ENCODE peak calls at places on chromosomes 4 and X, in eight cellular contexts. One of them, this sample, is unnamed.

GRCh38 chr4:10625130-10625529 is 59.4 kb downstream of the CLNK start:
- DNase-seq in neural crest cell: no peak
- DNase-seq in brain microvascular endothelial cell: no peak
- DNase-seq in OCI-LY7: no peak
- DNase-seq in tibial artery: no peak
- DNase-seq in fibroblast of lung: no peak
- DNase-seq in IMR-90: no peak
- DNase-seq in MCF 10A: no peak
- DNase-seq in this sample: no peak

GRCh38 chr4:168981460-168981859 is 28.6 kb downstream of the CBR4 start:
- DNase-seq in IMR-90: peak; percentile 60
- DNase-seq in brain microvascular endothelial cell: no peak
- DNase-seq in fibroblast of lung: peak; percentile 55
- DNase-seq in MCF 10A: no peak
- DNase-seq in tibial artery: no peak
- DNase-seq in neural crest cell: no peak
- DNase-seq in OCI-LY7: no peak
- DNase-seq in this sample: no peak

GRCh38 chr4:1852904-1853623 is 2.9 kb downstream of the LETM1 start:
- DNase-seq in OCI-LY7: no peak
- DNase-seq in MCF 10A: no peak
- DNase-seq in IMR-90: no peak
- DNase-seq in brain microvascular endothelial cell: no peak
- DNase-seq in neural crest cell: no peak
- DNase-seq in tibial artery: no peak
- DNase-seq in fibroblast of lung: no peak
- DNase-seq in this sample: no peak

GRCh38 chr4:38663021-38663800 is 788 bp upstream of the KLF3 start:
- DNase-seq in MCF 10A: no peak
- DNase-seq in tibial artery: no peak
- DNase-seq in neural crest cell: peak; percentile 51
- DNase-seq in brain microvascular endothelial cell: no peak
- DNase-seq in OCI-LY7: peak; percentile 44
- DNase-seq in fibroblast of lung: peak; percentile 87
- DNase-seq in IMR-90: no peak
- DNase-seq in this sample: no peak

GRCh38 chrX:48864210-48864609 is 28.8 kb upstream of the PCSK1N start:
- DNase-seq in fibroblast of lung: peak; percentile 39
- DNase-seq in MCF 10A: peak; percentile 14
- DNase-seq in tibial artery: no peak
- DNase-seq in brain microvascular endothelial cell: peak; percentile 72
- DNase-seq in IMR-90: peak; percentile 62
- DNase-seq in OCI-LY7: no peak
- DNase-seq in neural crest cell: no peak
- DNase-seq in this sample: peak; percentile 29

GRCh38 chr4:24949970-24950369 is 37.1 kb upstream of the CCDC149 start:
- DNase-seq in brain microvascular endothelial cell: no peak
- DNase-seq in IMR-90: no peak
- DNase-seq in neural crest cell: no peak
- DNase-seq in MCF 10A: no peak
- DNase-seq in tibial artery: no peak
- DNase-seq in OCI-LY7: no peak
- DNase-seq in fibroblast of lung: no peak
- DNase-seq in this sample: no peak

GRCh38 chrX:125150231-125150630 is 169.4 kb upstream of the TEX13C start:
- DNase-seq in tibial artery: no peak
- DNase-seq in fibroblast of lung: no peak
- DNase-seq in MCF 10A: peak; percentile 10
- DNase-seq in IMR-90: peak; percentile 0
- DNase-seq in neural crest cell: no peak
- DNase-seq in brain microvascular endothelial cell: peak; percentile 1
- DNase-seq in OCI-LY7: no peak
- DNase-seq in this sample: no peak

GRCh38 chrX:108590496-108590895 is 145.9 kb downstream of the IRS4 start:
- DNase-seq in tibial artery: no peak
- DNase-seq in fibroblast of lung: no peak
- DNase-seq in IMR-90: peak; percentile 8
- DNase-seq in neural crest cell: no peak
- DNase-seq in MCF 10A: no peak
- DNase-seq in OCI-LY7: no peak
- DNase-seq in brain microvascular endothelial cell: no peak
- DNase-seq in this sample: no peak

GRCh38 chr4:165326831-165327210 is 648 bp upstream of the MSMO1 start:
- DNase-seq in brain microvascular endothelial cell: peak; percentile 22
- DNase-seq in tibial artery: no peak
- DNase-seq in MCF 10A: peak; percentile 78
- DNase-seq in neural crest cell: no peak
- DNase-seq in fibroblast of lung: peak; percentile 39
- DNase-seq in OCI-LY7: peak; percentile 62
- DNase-seq in IMR-90: peak; percentile 9
- DNase-seq in this sample: peak; percentile 50

GRCh38 chr4:84493092-84493850 is 5.8 kb downstream of the NKX6-1 start:
- DNase-seq in fibroblast of lung: peak; percentile 34
- DNase-seq in IMR-90: peak; percentile 10
- DNase-seq in OCI-LY7: no peak
- DNase-seq in tibial artery: no peak
- DNase-seq in neural crest cell: peak; percentile 56
- DNase-seq in MCF 10A: no peak
- DNase-seq in brain microvascular endothelial cell: no peak
- DNase-seq in this sample: no peak

GRCh38 chr4:169492436-169493163 is 119.8 kb downstream of the NEK1 start:
- DNase-seq in IMR-90: peak; percentile 44
- DNase-seq in neural crest cell: peak; percentile 18
- DNase-seq in MCF 10A: peak; percentile 61
- DNase-seq in fibroblast of lung: peak; percentile 55
- DNase-seq in tibial artery: no peak
- DNase-seq in OCI-LY7: peak; percentile 45
- DNase-seq in brain microvascular endothelial cell: peak; percentile 41
- DNase-seq in this sample: peak; percentile 57

GRCh38 chr4:36111180-36111579 is 133.1 kb downstream of the ARAP2 start:
- DNase-seq in brain microvascular endothelial cell: no peak
- DNase-seq in tibial artery: no peak
- DNase-seq in OCI-LY7: no peak
- DNase-seq in fibroblast of lung: peak; percentile 43
- DNase-seq in IMR-90: peak; percentile 23
- DNase-seq in MCF 10A: peak; percentile 49
- DNase-seq in neural crest cell: no peak
- DNase-seq in this sample: no peak

GRCh38 chrX:7542566-7542965 is 300.4 kb upstream of the VCX start:
- DNase-seq in IMR-90: no peak
- DNase-seq in neural crest cell: no peak
- DNase-seq in tibial artery: no peak
- DNase-seq in MCF 10A: no peak
- DNase-seq in fibroblast of lung: no peak
- DNase-seq in brain microvascular endothelial cell: no peak
- DNase-seq in OCI-LY7: no peak
- DNase-seq in this sample: no peak

GRCh38 chr4:76341063-76341462 is 34.5 kb downstream of the STBD1 start:
- DNase-seq in IMR-90: peak; percentile 77
- DNase-seq in neural crest cell: no peak
- DNase-seq in brain microvascular endothelial cell: peak; percentile 55
- DNase-seq in MCF 10A: peak; percentile 53
- DNase-seq in tibial artery: no peak
- DNase-seq in OCI-LY7: no peak
- DNase-seq in fibroblast of lung: peak; percentile 77
- DNase-seq in this sample: peak; percentile 71

GRCh38 chrX:37302569-37302968 is 46.6 kb upstream of the PRRG1 start:
- DNase-seq in MCF 10A: peak; percentile 38
- DNase-seq in fibroblast of lung: peak; percentile 33
- DNase-seq in brain microvascular endothelial cell: peak; percentile 11
- DNase-seq in OCI-LY7: no peak
- DNase-seq in neural crest cell: no peak
- DNase-seq in tibial artery: no peak
- DNase-seq in IMR-90: peak; percentile 21
- DNase-seq in this sample: peak; percentile 48

GRCh38 chrX:98795636-98796035 is 1614.4 kb downstream of the PCDH19 start:
- DNase-seq in fibroblast of lung: peak; percentile 7
- DNase-seq in OCI-LY7: no peak
- DNase-seq in brain microvascular endothelial cell: no peak
- DNase-seq in neural crest cell: no peak
- DNase-seq in IMR-90: no peak
- DNase-seq in MCF 10A: peak; percentile 87
- DNase-seq in tibial artery: no peak
- DNase-seq in this sample: peak; percentile 11

GRCh38 chr4:2163311-2163821 is 78.6 kb downstream of the HAUS3 start:
- DNase-seq in tibial artery: no peak
- DNase-seq in neural crest cell: no peak
- DNase-seq in fibroblast of lung: peak; percentile 39
- DNase-seq in OCI-LY7: no peak
- DNase-seq in brain microvascular endothelial cell: no peak
- DNase-seq in IMR-90: peak; percentile 5
- DNase-seq in MCF 10A: no peak
- DNase-seq in this sample: no peak

GRCh38 chrX:15142084-15142715 is 127.7 kb downstream of the ASB9 start:
- DNase-seq in neural crest cell: no peak
- DNase-seq in fibroblast of lung: no peak
- DNase-seq in brain microvascular endothelial cell: no peak
- DNase-seq in tibial artery: no peak
- DNase-seq in IMR-90: no peak
- DNase-seq in MCF 10A: no peak
- DNase-seq in OCI-LY7: no peak
- DNase-seq in this sample: peak; percentile 1

GRCh38 chr4:137853424-137853823 is 321.1 kb upstream of the PCDH18 start:
- DNase-seq in IMR-90: no peak
- DNase-seq in neural crest cell: no peak
- DNase-seq in brain microvascular endothelial cell: no peak
- DNase-seq in MCF 10A: no peak
- DNase-seq in tibial artery: no peak
- DNase-seq in OCI-LY7: no peak
- DNase-seq in fibroblast of lung: no peak
- DNase-seq in this sample: no peak

GRCh38 chrX:68719904-68720614 is 72.6 kb downstream of the STARD8 start:
- DNase-seq in tibial artery: no peak
- DNase-seq in OCI-LY7: no peak
- DNase-seq in neural crest cell: no peak
- DNase-seq in fibroblast of lung: peak; percentile 1
- DNase-seq in MCF 10A: peak; percentile 21
- DNase-seq in IMR-90: no peak
- DNase-seq in brain microvascular endothelial cell: peak; percentile 1
- DNase-seq in this sample: no peak

DNA sequence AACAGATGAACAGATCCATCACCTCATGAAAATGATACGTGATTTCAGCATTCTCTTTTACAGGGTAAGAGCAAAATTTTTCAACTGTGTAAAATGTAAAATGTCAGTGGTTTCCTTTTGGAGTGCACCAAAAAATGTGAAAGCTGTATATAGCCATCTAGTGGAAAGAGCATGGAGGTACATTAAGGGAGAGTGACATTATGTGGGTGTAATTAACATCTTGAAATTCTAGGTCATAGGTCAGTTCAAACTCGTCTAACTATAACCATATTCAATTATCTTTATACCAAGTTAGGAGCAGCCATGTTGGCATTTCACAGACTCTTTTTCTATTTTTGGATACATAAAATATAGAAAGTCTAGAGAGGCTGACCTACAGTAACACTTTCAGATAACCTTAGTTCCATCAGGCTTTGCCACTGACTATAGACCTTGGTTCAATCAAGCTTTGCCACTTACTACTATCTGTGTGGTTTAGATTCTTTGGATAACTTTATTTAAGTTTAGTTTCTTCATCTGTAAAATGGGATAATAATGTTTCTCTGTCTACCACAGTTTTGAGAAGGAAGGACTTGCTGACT is 30.2 kb downstream of the NEIL3 start:
- DNase-seq in OCI-LY7: peak; percentile 39
- DNase-seq in MCF 10A: peak; percentile 55
- DNase-seq in tibial artery: no peak
- DNase-seq in IMR-90: peak; percentile 51
- DNase-seq in brain microvascular endothelial cell: no peak
- DNase-seq in fibroblast of lung: peak; percentile 72
- DNase-seq in neural crest cell: no peak
- DNase-seq in this sample: peak; percentile 54
- TF ChIP-seq CTCF in OCI-LY7: peak; percentile 83
- TF ChIP-seq CTCF in MCF 10A: peak; percentile 73
- TF ChIP-seq CTCF in tibial artery: peak; percentile 64
- TF ChIP-seq CTCF in IMR-90: peak; percentile 79
- TF ChIP-seq CTCF in brain microvascular endothelial cell: peak; percentile 54
- TF ChIP-seq CTCF in fibroblast of lung: peak; percentile 72
- TF ChIP-seq CTCF in neural crest cell: peak; percentile 72
- TF ChIP-seq CTCF in this sample: peak; percentile 65

GRCh38 chrX:17563076-17563475 is 174.2 kb upstream of the SCML1 start:
- DNase-seq in brain microvascular endothelial cell: no peak
- DNase-seq in neural crest cell: no peak
- DNase-seq in tibial artery: no peak
- DNase-seq in MCF 10A: no peak
- DNase-seq in OCI-LY7: no peak
- DNase-seq in IMR-90: no peak
- DNase-seq in fibroblast of lung: no peak
- DNase-seq in this sample: no peak

GRCh38 chrX:17563515-17563914 is 173.8 kb upstream of the SCML1 start:
- DNase-seq in IMR-90: peak; percentile 48
- DNase-seq in fibroblast of lung: no peak
- DNase-seq in tibial artery: no peak
- DNase-seq in MCF 10A: no peak
- DNase-seq in neural crest cell: no peak
- DNase-seq in OCI-LY7: no peak
- DNase-seq in brain microvascular endothelial cell: peak; percentile 35
- DNase-seq in this sample: no peak

GRCh38 chrX:17564689-17565409 is 172.4 kb upstream of the SCML1 start:
- DNase-seq in neural crest cell: no peak
- DNase-seq in OCI-LY7: no peak
- DNase-seq in brain microvascular endothelial cell: no peak
- DNase-seq in tibial artery: peak; percentile 72
- DNase-seq in fibroblast of lung: peak; percentile 73
- DNase-seq in IMR-90: no peak
- DNase-seq in MCF 10A: peak; percentile 69
- DNase-seq in this sample: no peak

GRCh38 chrX:17560385-17560784 is 176.9 kb upstream of the SCML1 start:
- DNase-seq in IMR-90: no peak
- DNase-seq in fibroblast of lung: no peak
- DNase-seq in MCF 10A: no peak
- DNase-seq in tibial artery: no peak
- DNase-seq in brain microvascular endothelial cell: no peak
- DNase-seq in neural crest cell: no peak
- DNase-seq in OCI-LY7: no peak
- DNase-seq in this sample: peak; percentile 17

GRCh38 chrX:17559728-17560379 is 177.4 kb upstream of the SCML1 start:
- DNase-seq in OCI-LY7: no peak
- DNase-seq in tibial artery: peak; percentile 66
- DNase-seq in neural crest cell: no peak
- DNase-seq in brain microvascular endothelial cell: peak; percentile 81
- DNase-seq in fibroblast of lung: peak; percentile 94
- DNase-seq in MCF 10A: peak; percentile 82
- DNase-seq in IMR-90: peak; percentile 92
- DNase-seq in this sample: peak; percentile 74
- TF ChIP-seq CTCF in OCI-LY7: no peak
- TF ChIP-seq CTCF in tibial artery: no peak
- TF ChIP-seq CTCF in neural crest cell: no peak
- TF ChIP-seq CTCF in brain microvascular endothelial cell: no peak
- TF ChIP-seq CTCF in fibroblast of lung: peak; percentile 17
- TF ChIP-seq CTCF in MCF 10A: no peak
- TF ChIP-seq CTCF in IMR-90: peak; percentile 17
- TF ChIP-seq CTCF in this sample: no peak

GRCh38 chrX:155938132-155938531 is 57.0 kb downstream of the VAMP7 start:
- DNase-seq in tibial artery: no peak
- DNase-seq in fibroblast of lung: no peak
- DNase-seq in OCI-LY7: peak; percentile 5
- DNase-seq in neural crest cell: no peak
- DNase-seq in MCF 10A: no peak
- DNase-seq in brain microvascular endothelial cell: no peak
- DNase-seq in IMR-90: no peak
- DNase-seq in this sample: no peak
- TF ChIP-seq CTCF in tibial artery: no peak
- TF ChIP-seq CTCF in fibroblast of lung: no peak
- TF ChIP-seq CTCF in OCI-LY7: no peak
- TF ChIP-seq CTCF in neural crest cell: no peak
- TF ChIP-seq CTCF in MCF 10A: no peak
- TF ChIP-seq CTCF in brain microvascular endothelial cell: no peak
- TF ChIP-seq CTCF in IMR-90: no peak
- TF ChIP-seq CTCF in this sample: no peak

GRCh38 chr4:56301181-56302076 is 85.9 kb downstream of the AASDH start:
- DNase-seq in neural crest cell: peak; percentile 78
- DNase-seq in fibroblast of lung: peak; percentile 89
- DNase-seq in MCF 10A: peak; percentile 79
- DNase-seq in IMR-90: peak; percentile 86
- DNase-seq in tibial artery: peak; percentile 76
- DNase-seq in OCI-LY7: peak; percentile 77
- DNase-seq in brain microvascular endothelial cell: peak; percentile 89
- DNase-seq in this sample: peak; percentile 83
- TF ChIP-seq CTCF in neural crest cell: peak; percentile 97
- TF ChIP-seq CTCF in fibroblast of lung: peak; percentile 97
- TF ChIP-seq CTCF in MCF 10A: peak; percentile 93
- TF ChIP-seq CTCF in IMR-90: peak; percentile 87
- TF ChIP-seq CTCF in tibial artery: peak; percentile 65
- TF ChIP-seq CTCF in OCI-LY7: peak; percentile 98
- TF ChIP-seq CTCF in brain microvascular endothelial cell: peak; percentile 96
- TF ChIP-seq CTCF in this sample: peak; percentile 82